ENCODE peak calls at places on chromosomes 1 and 21, in nine cellular contexts. One of them, this sample, is unnamed.

GRCh38 chr1:2791027-2791760 is 10.3 kb downstream of the TTC34 start:
- DNase-seq in bronchial epithelial cell: no peak
- DNase-seq in adrenal gland: no peak
- DNase-seq in mammary epithelial cell: no peak
- DNase-seq in mucosa of descending colon: no peak
- DNase-seq in transverse colon: no peak
- DNase-seq in ovary: no peak
- DNase-seq in fibroblast of villous mesenchyme: no peak
- DNase-seq in GM20000: no peak
- DNase-seq in this sample: no peak

GRCh38 chr21:26715116-26715515 is 130.1 kb downstream of the ADAMTS1 start:
- DNase-seq in bronchial epithelial cell: no peak
- DNase-seq in adrenal gland: peak; percentile 84
- DNase-seq in mammary epithelial cell: no peak
- DNase-seq in mucosa of descending colon: no peak
- DNase-seq in transverse colon: no peak
- DNase-seq in ovary: no peak
- DNase-seq in fibroblast of villous mesenchyme: no peak
- DNase-seq in GM20000: no peak
- DNase-seq in this sample: no peak

GRCh38 chr1:25675729-25676476 is 59.3 kb downstream of the MAN1C1 start:
- DNase-seq in bronchial epithelial cell: no peak
- DNase-seq in adrenal gland: no peak
- DNase-seq in mammary epithelial cell: peak; percentile 3
- DNase-seq in mucosa of descending colon: peak; percentile 58
- DNase-seq in transverse colon: peak; percentile 57
- DNase-seq in ovary: no peak
- DNase-seq in fibroblast of villous mesenchyme: no peak
- DNase-seq in GM20000: peak; percentile 77
- DNase-seq in this sample: peak; percentile 98

GRCh38 chr1:245939756-245940345 is 567.2 kb downstream of the SMYD3 start:
- DNase-seq in bronchial epithelial cell: no peak
- DNase-seq in adrenal gland: no peak
- DNase-seq in mammary epithelial cell: no peak
- DNase-seq in mucosa of descending colon: no peak
- DNase-seq in transverse colon: no peak
- DNase-seq in ovary: no peak
- DNase-seq in fibroblast of villous mesenchyme: no peak
- DNase-seq in GM20000: no peak
- DNase-seq in this sample: no peak

GRCh38 chr1:5374176-5374575 is 618.0 kb downstream of the NPHP4 start:
- DNase-seq in bronchial epithelial cell: no peak
- DNase-seq in adrenal gland: no peak
- DNase-seq in mammary epithelial cell: no peak
- DNase-seq in mucosa of descending colon: no peak
- DNase-seq in transverse colon: no peak
- DNase-seq in ovary: no peak
- DNase-seq in fibroblast of villous mesenchyme: no peak
- DNase-seq in GM20000: no peak
- DNase-seq in this sample: no peak

GRCh38 chr21:35084869-35085268 is 35.8 kb upstream of the RUNX1 start:
- DNase-seq in bronchial epithelial cell: peak; percentile 89
- DNase-seq in adrenal gland: no peak
- DNase-seq in mammary epithelial cell: peak; percentile 76
- DNase-seq in mucosa of descending colon: no peak
- DNase-seq in transverse colon: no peak
- DNase-seq in ovary: no peak
- DNase-seq in fibroblast of villous mesenchyme: peak; percentile 75
- DNase-seq in GM20000: no peak
- DNase-seq in this sample: no peak

GRCh38 chr1:4657920-4658585 is 3.6 kb downstream of the AJAP1 start:
- DNase-seq in bronchial epithelial cell: no peak
- DNase-seq in adrenal gland: no peak
- DNase-seq in mammary epithelial cell: no peak
- DNase-seq in mucosa of descending colon: no peak
- DNase-seq in transverse colon: no peak
- DNase-seq in ovary: no peak
- DNase-seq in fibroblast of villous mesenchyme: no peak
- DNase-seq in GM20000: no peak
- DNase-seq in this sample: no peak

GRCh38 chr1:20375563-20375962 is 84.9 kb downstream of the VWA5B1 start:
- DNase-seq in bronchial epithelial cell: peak; percentile 35
- DNase-seq in adrenal gland: peak; percentile 73
- DNase-seq in mammary epithelial cell: peak; percentile 30
- DNase-seq in mucosa of descending colon: no peak
- DNase-seq in transverse colon: no peak
- DNase-seq in ovary: no peak
- DNase-seq in fibroblast of villous mesenchyme: no peak
- DNase-seq in GM20000: no peak
- DNase-seq in this sample: no peak

GRCh38 chr1:80349218-80349617 is 1342.7 kb upstream of the ADGRL4 start:
- DNase-seq in bronchial epithelial cell: no peak
- DNase-seq in adrenal gland: no peak
- DNase-seq in mammary epithelial cell: no peak
- DNase-seq in mucosa of descending colon: no peak
- DNase-seq in transverse colon: no peak
- DNase-seq in ovary: no peak
- DNase-seq in fibroblast of villous mesenchyme: no peak
- DNase-seq in GM20000: no peak
- DNase-seq in this sample: no peak

GRCh38 chr1:73180661-73181540 is 898.6 kb upstream of the NEGR1 start:
- DNase-seq in bronchial epithelial cell: no peak
- DNase-seq in adrenal gland: no peak
- DNase-seq in mammary epithelial cell: no peak
- DNase-seq in mucosa of descending colon: no peak
- DNase-seq in transverse colon: no peak
- DNase-seq in ovary: no peak
- DNase-seq in fibroblast of villous mesenchyme: no peak
- DNase-seq in GM20000: no peak
- DNase-seq in this sample: no peak

GRCh38 chr1:242586355-242586670 is 61.8 kb upstream of the PLD5 start:
- DNase-seq in bronchial epithelial cell: no peak
- DNase-seq in adrenal gland: no peak
- DNase-seq in mammary epithelial cell: no peak
- DNase-seq in mucosa of descending colon: no peak
- DNase-seq in transverse colon: no peak
- DNase-seq in ovary: no peak
- DNase-seq in fibroblast of villous mesenchyme: no peak
- DNase-seq in GM20000: no peak
- DNase-seq in this sample: no peak

GRCh38 chr21:45464309-45464708 is 59.3 kb downstream of the COL18A1 start:
- DNase-seq in bronchial epithelial cell: no peak
- DNase-seq in adrenal gland: no peak
- DNase-seq in mammary epithelial cell: no peak
- DNase-seq in mucosa of descending colon: no peak
- DNase-seq in transverse colon: no peak
- DNase-seq in ovary: no peak
- DNase-seq in fibroblast of villous mesenchyme: no peak
- DNase-seq in GM20000: no peak
- DNase-seq in this sample: no peak

GRCh38 chr1:208115924-208116614 is 128.1 kb downstream of the PLXNA2 start:
- DNase-seq in bronchial epithelial cell: no peak
- DNase-seq in adrenal gland: no peak
- DNase-seq in mammary epithelial cell: no peak
- DNase-seq in mucosa of descending colon: no peak
- DNase-seq in transverse colon: no peak
- DNase-seq in ovary: no peak
- DNase-seq in fibroblast of villous mesenchyme: peak; percentile 7
- DNase-seq in GM20000: no peak
- DNase-seq in this sample: no peak

GRCh38 chr1:11938722-11939526 is 4.4 kb downstream of the PLOD1 start:
- DNase-seq in bronchial epithelial cell: no peak
- DNase-seq in adrenal gland: no peak
- DNase-seq in mammary epithelial cell: peak; percentile 19
- DNase-seq in mucosa of descending colon: no peak
- DNase-seq in transverse colon: no peak
- DNase-seq in ovary: no peak
- DNase-seq in fibroblast of villous mesenchyme: no peak
- DNase-seq in GM20000: no peak
- DNase-seq in this sample: no peak

GRCh38 chr1:48878191-48878940 is 101.7 kb upstream of the BEND5 start:
- DNase-seq in bronchial epithelial cell: peak; percentile 98
- DNase-seq in adrenal gland: peak; percentile 81
- DNase-seq in mammary epithelial cell: peak; percentile 92
- DNase-seq in mucosa of descending colon: peak; percentile 12
- DNase-seq in transverse colon: no peak
- DNase-seq in ovary: no peak
- DNase-seq in fibroblast of villous mesenchyme: peak; percentile 28
- DNase-seq in GM20000: no peak
- DNase-seq in this sample: no peak

GRCh38 chr1:110118636-110119396 is 6.6 kb downstream of the UBL4B start:
- DNase-seq in bronchial epithelial cell: peak; percentile 61
- DNase-seq in adrenal gland: no peak
- DNase-seq in mammary epithelial cell: peak; percentile 48
- DNase-seq in mucosa of descending colon: no peak
- DNase-seq in transverse colon: no peak
- DNase-seq in ovary: no peak
- DNase-seq in fibroblast of villous mesenchyme: no peak
- DNase-seq in GM20000: no peak
- DNase-seq in this sample: peak; percentile 66

GRCh38 chr1:235075955-235076308 is 52.7 kb downstream of the TOMM20 start:
- DNase-seq in bronchial epithelial cell: no peak
- DNase-seq in adrenal gland: no peak
- DNase-seq in mammary epithelial cell: no peak
- DNase-seq in mucosa of descending colon: no peak
- DNase-seq in transverse colon: no peak
- DNase-seq in ovary: no peak
- DNase-seq in fibroblast of villous mesenchyme: no peak
- DNase-seq in GM20000: no peak
- DNase-seq in this sample: peak; percentile 46

GRCh38 chr1:223029985-223030769 is 112.9 kb downstream of the TLR5 start:
- DNase-seq in bronchial epithelial cell: no peak
- DNase-seq in adrenal gland: no peak
- DNase-seq in mammary epithelial cell: no peak
- DNase-seq in mucosa of descending colon: no peak
- DNase-seq in transverse colon: no peak
- DNase-seq in ovary: no peak
- DNase-seq in fibroblast of villous mesenchyme: no peak
- DNase-seq in GM20000: no peak
- DNase-seq in this sample: no peak

GRCh38 chr1:93992954-93993353 is 83.7 kb upstream of the GCLM start:
- DNase-seq in bronchial epithelial cell: no peak
- DNase-seq in adrenal gland: no peak
- DNase-seq in mammary epithelial cell: no peak
- DNase-seq in mucosa of descending colon: no peak
- DNase-seq in transverse colon: no peak
- DNase-seq in ovary: no peak
- DNase-seq in fibroblast of villous mesenchyme: no peak
- DNase-seq in GM20000: no peak
- DNase-seq in this sample: no peak

DNA sequence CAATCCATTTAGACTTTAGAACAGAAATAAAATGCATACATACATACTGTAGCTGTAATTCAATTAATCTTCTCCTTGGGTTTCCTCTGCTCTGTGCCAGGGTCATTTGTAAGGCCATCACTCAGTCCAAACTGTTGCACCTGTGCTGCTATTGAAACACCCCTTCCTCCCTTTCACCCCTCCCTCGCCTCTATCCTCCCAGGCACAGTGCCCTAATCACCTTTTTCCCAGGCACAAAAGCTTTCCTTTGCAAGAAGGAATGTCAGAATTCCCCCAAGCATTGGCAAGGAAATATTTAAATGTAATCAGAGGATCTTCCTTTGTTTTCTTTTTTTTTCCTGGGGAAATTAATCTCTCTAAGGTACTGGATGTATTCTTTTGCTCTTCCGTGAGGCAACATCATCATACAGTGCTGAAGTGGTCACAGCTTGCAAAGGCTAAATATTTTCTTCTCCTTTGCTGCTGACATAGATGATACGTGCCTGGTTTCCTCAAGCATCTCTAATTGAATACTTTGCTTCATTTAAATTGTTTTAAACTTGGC is 339.3 kb upstream of the NR5A2 start:
- DNase-seq in bronchial epithelial cell: no peak
- DNase-seq in adrenal gland: no peak
- DNase-seq in mammary epithelial cell: no peak
- DNase-seq in mucosa of descending colon: no peak
- DNase-seq in transverse colon: no peak
- DNase-seq in ovary: no peak
- DNase-seq in fibroblast of villous mesenchyme: no peak
- DNase-seq in GM20000: no peak
- DNase-seq in this sample: no peak
- TF ChIP-seq CTCF in bronchial epithelial cell: no peak
- TF ChIP-seq CTCF in adrenal gland: no peak
- TF ChIP-seq CTCF in mammary epithelial cell: no peak
- TF ChIP-seq CTCF in mucosa of descending colon: no peak
- TF ChIP-seq CTCF in transverse colon: no peak
- TF ChIP-seq CTCF in ovary: no peak
- TF ChIP-seq CTCF in fibroblast of villous mesenchyme: no peak
- TF ChIP-seq CTCF in GM20000: no peak
- TF ChIP-seq CTCF in this sample: no peak

DNA sequence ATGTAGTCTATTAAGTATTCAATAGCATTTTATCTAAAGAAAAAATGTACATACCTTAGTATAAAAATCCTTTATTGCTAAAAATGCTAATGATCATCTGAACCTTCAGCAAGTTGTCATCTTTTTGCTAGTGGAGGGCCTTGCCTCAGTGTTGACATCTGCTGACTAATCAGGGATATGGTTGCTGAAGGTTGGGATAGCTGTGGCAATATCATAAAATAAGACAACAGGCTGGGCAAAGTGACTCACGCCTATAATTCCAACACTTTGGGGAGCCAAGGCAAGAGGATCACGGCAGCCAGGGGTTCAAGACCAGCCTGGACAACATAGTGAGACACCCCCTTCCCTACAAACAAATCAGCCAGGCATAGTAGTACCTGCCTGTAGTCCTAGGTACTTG is 9.0 kb downstream of the DYNLT5 start:
- DNase-seq in bronchial epithelial cell: peak; percentile 53
- DNase-seq in adrenal gland: no peak
- DNase-seq in mammary epithelial cell: peak; percentile 25
- DNase-seq in mucosa of descending colon: no peak
- DNase-seq in transverse colon: no peak
- DNase-seq in ovary: no peak
- DNase-seq in fibroblast of villous mesenchyme: peak; percentile 72
- DNase-seq in GM20000: no peak
- DNase-seq in this sample: no peak
- TF ChIP-seq CTCF in bronchial epithelial cell: no peak
- TF ChIP-seq CTCF in adrenal gland: no peak
- TF ChIP-seq CTCF in mammary epithelial cell: no peak
- TF ChIP-seq CTCF in mucosa of descending colon: no peak
- TF ChIP-seq CTCF in transverse colon: no peak
- TF ChIP-seq CTCF in ovary: no peak
- TF ChIP-seq CTCF in fibroblast of villous mesenchyme: peak; percentile 13
- TF ChIP-seq CTCF in GM20000: no peak
- TF ChIP-seq CTCF in this sample: no peak

GRCh38 chr1:117093870-117094621 is 27.5 kb downstream of the TRIM45 start:
- DNase-seq in bronchial epithelial cell: peak; percentile 87
- DNase-seq in adrenal gland: no peak
- DNase-seq in mammary epithelial cell: peak; percentile 66
- DNase-seq in mucosa of descending colon: no peak
- DNase-seq in transverse colon: no peak
- DNase-seq in ovary: no peak
- DNase-seq in fibroblast of villous mesenchyme: peak; percentile 92
- DNase-seq in GM20000: peak; percentile 33
- DNase-seq in this sample: peak; percentile 63
- TF ChIP-seq CTCF in bronchial epithelial cell: peak; percentile 47
- TF ChIP-seq CTCF in adrenal gland: peak; percentile 23
- TF ChIP-seq CTCF in mammary epithelial cell: peak; percentile 57
- TF ChIP-seq CTCF in mucosa of descending colon: no peak
- TF ChIP-seq CTCF in transverse colon: peak; percentile 10
- TF ChIP-seq CTCF in ovary: no peak
- TF ChIP-seq CTCF in fibroblast of villous mesenchyme: peak; percentile 61
- TF ChIP-seq CTCF in GM20000: no peak
- TF ChIP-seq CTCF in this sample: peak; percentile 56

GRCh38 chr1:145906954-145907755 is 2.7 kb downstream of the ITGA10 start:
- DNase-seq in bronchial epithelial cell: no peak
- DNase-seq in adrenal gland: no peak
- DNase-seq in mammary epithelial cell: no peak
- DNase-seq in mucosa of descending colon: no peak
- DNase-seq in transverse colon: no peak
- DNase-seq in ovary: no peak
- DNase-seq in fibroblast of villous mesenchyme: no peak
- DNase-seq in GM20000: no peak
- DNase-seq in this sample: no peak
- TF ChIP-seq CTCF in bronchial epithelial cell: no peak
- TF ChIP-seq CTCF in adrenal gland: no peak
- TF ChIP-seq CTCF in mammary epithelial cell: no peak
- TF ChIP-seq CTCF in mucosa of descending colon: no peak
- TF ChIP-seq CTCF in transverse colon: no peak
- TF ChIP-seq CTCF in ovary: no peak
- TF ChIP-seq CTCF in fibroblast of villous mesenchyme: no peak
- TF ChIP-seq CTCF in GM20000: no peak
- TF ChIP-seq CTCF in this sample: no peak

This sample was measured in activated CD8-positive, alpha-beta T cell treated with anti-CD3 and anti-CD28 coated beads for 36 hours.